ENCODE peak calls at places on chromosomes 1 and 21, in six cellular contexts. X is stomach, O is sigmoid colon, K is spleen, M is SK-N-SH, P is transverse colon. H is an unnamed sample.

GRCh38 chr1:72397786-72398185 is 115.4 kb upstream of the NEGR1 start:
- DNase-seq in X (no peak), O (no peak), K (no peak), M (no peak), P (no peak), H (peak)

GRCh38 chr1:247104965-247105364 is 809 bp upstream of the ZNF669 start:
- DNase-seq in X (no peak), O (no peak), K (no peak), M (no peak), P (no peak), H (no peak)

GRCh38 chr1:67479146-67479891 is 49.1 kb upstream of the SERBP1 start:
- DNase-seq in X (peak), O (no peak), K (no peak), M (no peak), P (no peak), H (no peak)

GRCh38 chr1:204564835-204565234 is 48.6 kb downstream of the MDM4 start:
- DNase-seq in X (no peak), O (no peak), K (no peak), M (no peak), P (peak), H (no peak)

GRCh38 chr1:182174202-182174855 is 112.8 kb upstream of the ZNF648 start:
- DNase-seq in X (no peak), O (no peak), K (no peak), M (no peak), P (peak), H (peak)

GRCh38 chr1:170634819-170635410 is 29.0 kb upstream of the PRRX1 start:
- DNase-seq in X (no peak), O (no peak), K (no peak), M (no peak), P (no peak), H (no peak)

GRCh38 chr21:45893166-45894106 is 88.1 kb upstream of the COL6A1 start:
- DNase-seq in X (no peak), O (no peak), K (peak), M (peak), P (no peak), H (no peak)

GRCh38 chr1:3636080-3636479 is 11.3 kb downstream of the TPRG1L start:
- DNase-seq in X (no peak), O (no peak), K (peak), M (no peak), P (no peak), H (no peak)

GRCh38 chr1:15028117-15028516 is 125.4 kb upstream of the TMEM51 start:
- DNase-seq in X (no peak), O (peak), K (no peak), M (no peak), P (no peak), H (peak)

GRCh38 chr1:210692796-210693195 is 364.1 kb downstream of the HHAT start:
- DNase-seq in X (no peak), O (no peak), K (no peak), M (no peak), P (no peak), H (no peak)

GRCh38 chr1:198155253-198155652 is 1.5 kb upstream of the NEK7 start:
- DNase-seq in X (no peak), O (no peak), K (no peak), M (no peak), P (no peak), H (no peak)

GRCh38 chr1:173580081-173580480 is 22.8 kb downstream of the SLC9C2 start:
- DNase-seq in X (no peak), O (no peak), K (no peak), M (no peak), P (no peak), H (no peak)

GRCh38 chr1:40042337-40042736 is 1.8 kb downstream of the CAP1 start:
- DNase-seq in X (no peak), O (no peak), K (no peak), M (no peak), P (no peak), H (no peak)

GRCh38 chr1:24704411-24705259 is 40.6 kb upstream of the CLIC4 start:
- DNase-seq in X (no peak), O (no peak), K (no peak), M (peak), P (no peak), H (no peak)

GRCh38 chr1:39301606-39302005 is 97.1 kb downstream of the MACF1 start:
- DNase-seq in X (no peak), O (no peak), K (no peak), M (no peak), P (no peak), H (no peak)

GRCh38 chr1:62209931-62210595 is 15.4 kb downstream of the L1TD1 start:
- DNase-seq in X (no peak), O (peak), K (no peak), M (no peak), P (no peak), H (no peak)

GRCh38 chr1:245207056-245207638 is 52.4 kb downstream of the KIF26B start:
- DNase-seq in X (no peak), O (no peak), K (no peak), M (no peak), P (no peak), H (no peak)

GRCh38 chr1:241647658-241648057 is 4.4 kb upstream of the WDR64 start:
- DNase-seq in X (no peak), O (no peak), K (no peak), M (no peak), P (no peak), H (no peak)

GRCh38 chr1:53340660-53341520 is 13.0 kb upstream of the LRP8 start:
- DNase-seq in X (peak), O (no peak), K (no peak), M (no peak), P (no peak), H (peak)

GRCh38 chr1:169109561-169110134 is 3.2 kb downstream of the ATP1B1 start:
- DNase-seq in X (peak), O (peak), K (no peak), M (peak), P (peak), H (no peak)

GRCh38 chr1:232793944-232794343 is 11.3 kb upstream of the MAP10 start:
- DNase-seq in X (no peak), O (no peak), K (no peak), M (no peak), P (peak), H (no peak)

GRCh38 chr1:198935371-198935921 is 296.6 kb downstream of the PTPRC start:
- DNase-seq in X (peak), O (peak), K (peak), M (peak), P (peak), H (peak)

GRCh38 chr1:61323681-61324328 is 241.4 kb downstream of the NFIA start:
- DNase-seq in X (no peak), O (no peak), K (no peak), M (no peak), P (no peak), H (no peak)

GRCh38 chr1:112396668-112397025 is 633 bp downstream of the CTTNBP2NL start:
- DNase-seq in X (no peak), O (no peak), K (no peak), M (no peak), P (no peak), H (no peak)

GRCh38 chr1:118963456-118964430 is 24.4 kb downstream of the TBX15 start:
- DNase-seq in X (no peak), O (no peak), K (no peak), M (no peak), P (no peak), H (no peak)

GRCh38 chr1:21906173-21907078 is 30.7 kb downstream of the HSPG2 start:
- DNase-seq in X (no peak), O (peak), K (peak), M (no peak), P (no peak), H (peak)

GRCh38 chr1:234874291-234875288 is 254.0 kb downstream of the TOMM20 start:
- DNase-seq in X (no peak), O (peak), K (no peak), M (no peak), P (no peak), H (no peak)

GRCh38 chr1:159746676-159747075 is 32.3 kb upstream of the CRP start:
- DNase-seq in X (no peak), O (no peak), K (no peak), M (no peak), P (no peak), H (no peak)

GRCh38 chr1:151855997-151856396 is 2.5 kb upstream of the THEM5 start:
- DNase-seq in X (no peak), O (no peak), K (no peak), M (no peak), P (no peak), H (peak)

GRCh38 chr1:51336004-51336403 is 5.6 kb upstream of the TTC39A start:
- DNase-seq in X (peak), O (no peak), K (no peak), M (no peak), P (no peak), H (peak)

GRCh38 chr1:182389619-182390047 is 2.0 kb downstream of the GLUL start:
- DNase-seq in X (no peak), O (peak), K (no peak), M (peak), P (peak), H (no peak)

GRCh38 chr1:46517010-46517600 is 27.5 kb downstream of the DMBX1 start:
- DNase-seq in X (peak), O (no peak), K (peak), M (no peak), P (peak), H (no peak)

GRCh38 chr1:47780469-47780995 is 216.7 kb downstream of the TRABD2B start:
- DNase-seq in X (no peak), O (no peak), K (no peak), M (no peak), P (no peak), H (no peak)

GRCh38 chr1:169468982-169469381 is 16.8 kb downstream of the SLC19A2 start:
- DNase-seq in X (no peak), O (no peak), K (no peak), M (no peak), P (no peak), H (no peak)

GRCh38 chr1:107434379-107434728 is 293.5 kb downstream of the NTNG1 start:
- DNase-seq in X (no peak), O (no peak), K (no peak), M (no peak), P (no peak), H (no peak)

GRCh38 chr1:107432108-107432507 is 291.3 kb downstream of the NTNG1 start:
- DNase-seq in X (no peak), O (no peak), K (no peak), M (no peak), P (no peak), H (no peak)

GRCh38 chr1:107433068-107433467 is 292.2 kb downstream of the NTNG1 start:
- DNase-seq in X (no peak), O (no peak), K (no peak), M (no peak), P (no peak), H (no peak)

GRCh38 chr1:107433635-107434378 is 293.0 kb downstream of the NTNG1 start:
- DNase-seq in X (no peak), O (no peak), K (no peak), M (no peak), P (peak), H (no peak)

GRCh38 chr1:107430540-107431228 is 289.8 kb downstream of the NTNG1 start:
- DNase-seq in X (peak), O (no peak), K (no peak), M (peak), P (peak), H (no peak)
- TF ChIP-seq CTCF in X (peak), O (peak), K (peak), M (peak), P (peak), H (no peak)

GRCh38 chr1:202107321-202107761 is 15.4 kb upstream of the GPR37L1 start:
- DNase-seq in X (peak), O (no peak), K (no peak), M (no peak), P (peak), H (no peak)
- TF ChIP-seq POLR2AphosphoS5 in X (peak), O (no peak), K (no peak), M (no peak), P (peak), H (no peak)

GRCh38 chr21:33229776-33230517 is at the start of gene IFNAR2:
- DNase-seq in X (peak), O (peak), K (peak), M (peak), P (peak), H (peak)

GRCh38 chr21:33231526-33231925 is 1.8 kb downstream of the IFNAR2 start:
- DNase-seq in X (no peak), O (no peak), K (no peak), M (no peak), P (no peak), H (no peak)

GRCh38 chr21:33229099-33229775 is 501 bp upstream of the IFNAR2 start:
- DNase-seq in X (no peak), O (no peak), K (no peak), M (peak), P (no peak), H (no peak)

GRCh38 chr21:33232640-33233039 is 2.9 kb downstream of the IFNAR2 start:
- DNase-seq in X (no peak), O (no peak), K (no peak), M (no peak), P (no peak), H (no peak)

DNA sequence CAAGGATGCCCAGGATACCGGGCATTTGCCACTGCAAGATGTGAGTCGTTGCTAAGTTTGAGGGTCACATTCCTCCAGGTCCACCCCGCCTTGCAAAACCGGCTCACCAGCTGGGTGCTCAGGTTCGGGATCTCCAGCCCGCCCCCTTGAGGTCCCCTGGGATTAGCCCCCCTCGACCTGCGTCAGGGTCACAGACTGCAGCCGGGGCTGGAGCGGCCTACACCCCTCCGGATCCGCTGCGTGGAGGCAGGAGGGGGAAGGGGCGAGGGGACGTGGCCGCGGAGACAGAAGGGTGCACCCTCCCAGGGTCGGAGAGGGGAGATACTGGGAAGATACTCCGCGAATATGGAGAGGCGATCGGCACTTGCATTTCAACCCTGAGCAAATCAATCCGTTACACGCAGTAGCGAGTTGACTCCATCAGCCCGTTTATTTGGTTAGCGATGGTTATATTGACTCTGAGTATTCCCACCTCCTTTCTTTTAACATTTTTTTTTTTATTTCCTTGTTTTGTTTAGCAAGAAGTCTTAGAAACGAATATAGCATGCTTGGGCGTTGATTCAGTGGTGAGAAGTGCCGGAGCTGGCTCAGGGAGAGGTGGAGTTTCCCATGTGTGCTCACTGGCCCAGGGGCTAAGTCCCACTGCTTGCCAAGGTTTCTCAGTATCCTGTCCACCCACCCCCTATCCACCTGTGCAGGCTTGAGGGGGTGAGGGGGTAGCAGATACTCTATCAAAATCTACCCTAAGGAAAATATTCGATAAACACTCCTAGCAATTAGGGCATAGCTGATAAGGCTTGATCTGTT is 983 bp downstream of the IFNAR2 start:
- DNase-seq in X (no peak), O (peak), K (peak), M (peak), P (peak), H (peak)
- TF ChIP-seq CTCF in X (no peak), O (no peak), K (peak), M (peak), P (no peak), H (no peak)

GRCh38 chr1:27341525-27342252 is at the start of gene SYTL1:
- DNase-seq in X (peak), O (no peak), K (peak), M (peak), P (peak), H (no peak)
- TF ChIP-seq POLR2AphosphoS5 in X (peak), O (no peak), K (peak), M (no peak), P (no peak), H (no peak)

GRCh38 chr1:248831842-248832241 is 6.1 kb upstream of the SH3BP5L start:
- DNase-seq in X (no peak), O (no peak), K (no peak), M (no peak), P (no peak), H (no peak)
- TF ChIP-seq CTCF in X (no peak), O (no peak), K (no peak), M (no peak), P (no peak), H (no peak)